ENCODE peak calls at places on chromosomes 3 and 15, in nine cellular contexts. Q is tibial artery, B is adrenal gland, G is psoas muscle, Z is kidney, W is upper lobe of right lung, I is ovary, D is GM13976, C is Caco-2. X is an unnamed sample.

GRCh38 chr15:59116141-59116540 is 11.2 kb downstream of the CCNB2 start:
- DNase-seq in Q (no peak), B (no peak), G (no peak), Z (no peak), W (no peak), I (no peak), D (no peak), C (no peak), X (no peak)

GRCh38 chr3:9897408-9898372 is 5.0 kb upstream of the IL17RE start:
- DNase-seq in Q (no peak), B (peak), G (no peak), Z (no peak), W (no peak), I (no peak), D (no peak), C (peak), X (no peak)

GRCh38 chr15:57626713-57627440 is 35.2 kb downstream of the MYZAP start:
- DNase-seq in Q (no peak), B (no peak), G (peak), Z (no peak), W (no peak), I (no peak), D (no peak), C (no peak), X (no peak)

GRCh38 chr15:40843183-40843884 is 514 bp upstream of the SPINT1 start:
- DNase-seq in Q (no peak), B (no peak), G (no peak), Z (no peak), W (no peak), I (no peak), D (no peak), C (no peak), X (peak)

GRCh38 chr3:23159929-23160328 is 43.2 kb upstream of the UBE2E2 start:
- DNase-seq in Q (no peak), B (no peak), G (no peak), Z (no peak), W (no peak), I (no peak), D (no peak), C (no peak), X (no peak)

GRCh38 chr15:68312701-68313204 is 35.2 kb downstream of the FEM1B start:
- DNase-seq in Q (peak), B (peak), G (no peak), Z (peak), W (peak), I (peak), D (no peak), C (no peak), X (no peak)

GRCh38 chr3:194488007-194488742 is 1.4 kb upstream of the ATP13A3 start:
- DNase-seq in Q (no peak), B (no peak), G (no peak), Z (no peak), W (no peak), I (no peak), D (peak), C (peak), X (no peak)

GRCh38 chr3:184965639-184966430 is 153.9 kb downstream of the VPS8 start:
- DNase-seq in Q (no peak), B (no peak), G (no peak), Z (no peak), W (no peak), I (no peak), D (no peak), C (no peak), X (no peak)

GRCh38 chr15:42863572-42864239 is 56.9 kb downstream of the TTBK2 start:
- DNase-seq in Q (no peak), B (no peak), G (no peak), Z (no peak), W (no peak), I (no peak), D (no peak), C (no peak), X (no peak)

GRCh38 chr15:27059610-27060202 is 88.7 kb downstream of the GABRG3 start:
- DNase-seq in Q (no peak), B (peak), G (no peak), Z (no peak), W (no peak), I (no peak), D (peak), C (peak), X (no peak)

DNA sequence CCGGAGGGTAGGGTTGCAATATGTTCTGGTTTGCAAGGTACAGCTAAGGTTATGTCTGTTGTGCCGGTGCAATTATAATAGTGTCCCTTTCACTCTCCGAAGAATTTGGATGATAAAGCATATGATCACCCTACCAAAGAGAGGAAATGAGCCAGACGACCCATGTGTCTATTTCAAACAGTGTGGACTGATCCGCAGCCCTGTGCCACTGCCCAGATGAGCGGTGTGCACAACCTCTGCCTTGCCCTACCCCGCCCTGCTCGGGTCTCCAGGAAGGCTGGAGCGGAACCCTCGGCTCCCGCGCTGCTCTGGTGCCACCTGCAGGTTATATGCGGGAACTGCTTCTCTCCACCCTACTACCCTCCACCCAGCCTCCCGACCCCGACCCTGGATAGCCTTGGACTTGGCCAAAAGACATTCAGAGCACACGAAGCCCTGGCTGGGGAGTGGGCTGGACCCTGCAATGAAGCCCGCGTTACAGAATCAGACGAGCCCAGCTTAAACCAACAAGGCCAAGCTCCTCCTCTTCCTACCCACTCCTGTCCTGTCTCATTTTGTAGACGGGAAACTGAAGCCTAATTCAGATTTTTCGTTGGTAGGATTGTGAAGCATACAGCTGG is 68.4 kb upstream of the CHRNB4 start:
- DNase-seq in Q (no peak), B (peak), G (peak), Z (peak), W (peak), I (peak), D (peak), C (peak), X (no peak)
- TF ChIP-seq CTCF in Q (peak), B (peak), G (peak), Z (peak), W (peak), I (peak), D (peak), C (peak), X (peak)

GRCh38 chr3:52015431-52016256 is 19.9 kb upstream of the RPL29 start:
- DNase-seq in Q (no peak), B (no peak), G (no peak), Z (no peak), W (no peak), I (no peak), D (no peak), C (no peak), X (no peak)

GRCh38 chr3:52012699-52013098 is 17.0 kb upstream of the RPL29 start:
- DNase-seq in Q (no peak), B (no peak), G (peak), Z (no peak), W (peak), I (no peak), D (no peak), C (no peak), X (no peak)

GRCh38 chr3:52017467-52018065 is 21.9 kb upstream of the RPL29 start:
- DNase-seq in Q (no peak), B (peak), G (peak), Z (no peak), W (peak), I (no peak), D (no peak), C (no peak), X (no peak)

GRCh38 chr3:52014613-52015012 is 18.9 kb upstream of the RPL29 start:
- DNase-seq in Q (no peak), B (no peak), G (peak), Z (no peak), W (peak), I (no peak), D (no peak), C (no peak), X (no peak)

DNA sequence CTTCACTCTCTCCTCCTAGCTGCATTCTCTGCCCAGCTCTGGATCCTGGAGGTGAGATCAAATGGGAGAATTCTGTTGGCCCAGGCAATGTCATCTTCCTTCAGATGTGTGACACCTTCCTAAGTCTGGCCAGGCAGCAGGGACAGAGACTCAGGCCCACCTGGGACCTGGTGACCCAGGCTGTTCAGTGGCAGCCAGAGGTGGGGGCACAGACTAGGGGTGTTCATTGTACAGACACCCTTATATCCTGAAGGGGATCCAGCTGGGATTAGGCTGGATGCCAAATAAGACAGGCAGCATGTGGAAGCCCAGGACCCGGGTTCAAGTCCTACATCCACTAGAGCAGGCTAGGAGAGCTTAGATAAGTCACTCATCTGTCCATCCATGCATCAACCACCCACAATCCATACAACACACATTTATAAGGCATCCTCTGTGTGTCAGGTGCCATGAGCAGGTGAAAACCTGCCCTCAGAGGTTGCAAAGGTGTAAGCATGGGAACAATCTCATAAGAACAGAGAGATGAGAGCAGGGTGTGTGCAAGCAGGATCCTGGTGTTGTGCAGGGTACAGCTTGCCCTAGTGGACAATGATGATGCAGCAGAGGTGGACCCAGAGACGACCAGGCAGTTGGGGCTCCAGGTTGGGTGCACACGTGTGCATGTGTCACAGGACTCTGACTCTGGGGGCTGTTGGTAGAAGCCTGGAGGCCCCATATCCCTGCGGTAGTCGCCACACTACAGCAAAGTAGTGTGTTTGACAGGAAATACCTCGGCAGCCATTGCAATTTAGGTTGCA is 18.3 kb upstream of the RPL29 start:
- DNase-seq in Q (no peak), B (no peak), G (no peak), Z (no peak), W (peak), I (no peak), D (no peak), C (no peak), X (no peak)
- TF ChIP-seq CTCF in Q (no peak), B (no peak), G (no peak), Z (no peak), W (no peak), I (no peak), D (no peak), C (no peak), X (no peak)

GRCh38 chr3:55897573-55898224 is 410.6 kb upstream of the WNT5A start:
- DNase-seq in Q (no peak), B (no peak), G (no peak), Z (no peak), W (no peak), I (no peak), D (no peak), C (no peak), X (no peak)
- TF ChIP-seq CTCF in Q (no peak), B (no peak), G (no peak), Z (peak), W (peak), I (no peak), D (no peak), C (peak), X (peak)

GRCh38 chr3:48989126-48989795 is 780 bp upstream of the P4HTM start:
- DNase-seq in Q (no peak), B (peak), G (no peak), Z (no peak), W (no peak), I (no peak), D (peak), C (no peak), X (no peak)

GRCh38 chr3:48993834-48994233 is 3.8 kb downstream of the P4HTM start:
- DNase-seq in Q (no peak), B (no peak), G (no peak), Z (no peak), W (no peak), I (no peak), D (no peak), C (no peak), X (no peak)

GRCh38 chr3:48990636-48991421 is 788 bp downstream of the P4HTM start:
- DNase-seq in Q (no peak), B (no peak), G (no peak), Z (no peak), W (no peak), I (no peak), D (no peak), C (no peak), X (no peak)

GRCh38 chr3:48991851-48992545 is 2.0 kb downstream of the P4HTM start:
- DNase-seq in Q (no peak), B (no peak), G (no peak), Z (no peak), W (no peak), I (no peak), D (no peak), C (no peak), X (no peak)

DNA sequence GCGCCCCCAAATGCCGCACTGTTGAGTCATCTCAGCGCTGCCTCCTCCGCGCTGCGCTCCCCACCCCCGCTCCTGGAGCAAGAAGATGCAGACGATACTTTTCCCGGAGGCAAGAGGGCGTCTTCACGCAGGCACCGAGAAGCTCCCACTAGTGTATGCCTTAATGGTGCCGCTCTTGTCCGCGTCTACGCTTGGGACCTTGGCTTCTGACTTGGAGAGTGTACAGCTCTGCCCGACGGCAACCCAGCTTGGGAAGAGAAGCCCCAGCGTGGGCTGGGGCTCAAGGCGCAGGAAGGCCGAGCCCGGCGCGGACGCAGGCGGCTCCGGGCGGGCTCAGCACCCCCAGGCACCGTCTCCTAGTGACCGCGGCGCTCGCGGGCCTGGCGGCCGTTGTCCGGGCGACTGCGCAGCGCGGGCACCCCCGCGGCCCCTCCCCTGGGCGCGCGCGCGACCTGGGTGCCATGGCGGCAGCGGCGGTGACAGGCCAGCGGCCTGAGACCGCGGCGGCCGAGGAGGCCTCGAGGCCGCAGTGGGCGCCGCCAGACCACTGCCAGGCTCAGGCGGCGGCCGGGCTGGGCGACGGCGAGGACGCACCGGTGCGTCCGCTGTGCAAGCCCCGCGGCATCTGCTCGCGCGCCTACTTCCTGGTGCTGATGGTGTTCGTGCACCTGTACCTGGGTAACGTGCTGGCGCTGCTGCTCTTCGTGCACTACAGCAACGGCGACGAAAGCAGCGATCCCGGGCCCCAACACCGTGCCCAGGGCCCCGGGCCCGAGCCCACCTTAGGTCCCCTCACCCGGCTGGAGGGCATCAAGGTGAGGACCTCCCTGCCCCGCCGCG is at the start of gene P4HTM:
- DNase-seq in Q (peak), B (peak), G (peak), Z (peak), W (peak), I (peak), D (peak), C (peak), X (no peak)
- TF ChIP-seq CTCF in Q (peak), B (peak), G (peak), Z (peak), W (peak), I (peak), D (peak), C (no peak), X (peak)

GRCh38 chr15:73682597-73683090 is 1.5 kb upstream of the CD276 start:
- DNase-seq in Q (no peak), B (peak), G (no peak), Z (no peak), W (no peak), I (no peak), D (no peak), C (no peak), X (no peak)

GRCh38 chr15:73683257-73683623 is 943 bp upstream of the CD276 start:
- DNase-seq in Q (no peak), B (no peak), G (no peak), Z (no peak), W (no peak), I (no peak), D (no peak), C (no peak), X (no peak)

GRCh38 chr15:73685561-73685960 is 1.4 kb downstream of the CD276 start:
- DNase-seq in Q (peak), B (no peak), G (no peak), Z (no peak), W (no peak), I (no peak), D (no peak), C (no peak), X (no peak)

GRCh38 chr15:73681856-73682596 is 2.2 kb upstream of the CD276 start:
- DNase-seq in Q (no peak), B (no peak), G (no peak), Z (no peak), W (no peak), I (no peak), D (no peak), C (no peak), X (no peak)

GRCh38 chr15:73683624-73684536 is at the start of gene CD276:
- DNase-seq in Q (peak), B (peak), G (peak), Z (peak), W (peak), I (peak), D (peak), C (peak), X (peak)
- TF ChIP-seq CTCF in Q (peak), B (peak), G (no peak), Z (peak), W (peak), I (no peak), D (peak), C (peak), X (peak)

GRCh38 chr3:105767776-105768175 is 101.0 kb downstream of the CBLB start:
- DNase-seq in Q (no peak), B (no peak), G (no peak), Z (no peak), W (no peak), I (no peak), D (no peak), C (no peak), X (no peak)
- TF ChIP-seq CTCF in Q (no peak), B (no peak), G (no peak), Z (no peak), W (no peak), I (no peak), D (no peak), C (no peak), X (no peak)

DNA sequence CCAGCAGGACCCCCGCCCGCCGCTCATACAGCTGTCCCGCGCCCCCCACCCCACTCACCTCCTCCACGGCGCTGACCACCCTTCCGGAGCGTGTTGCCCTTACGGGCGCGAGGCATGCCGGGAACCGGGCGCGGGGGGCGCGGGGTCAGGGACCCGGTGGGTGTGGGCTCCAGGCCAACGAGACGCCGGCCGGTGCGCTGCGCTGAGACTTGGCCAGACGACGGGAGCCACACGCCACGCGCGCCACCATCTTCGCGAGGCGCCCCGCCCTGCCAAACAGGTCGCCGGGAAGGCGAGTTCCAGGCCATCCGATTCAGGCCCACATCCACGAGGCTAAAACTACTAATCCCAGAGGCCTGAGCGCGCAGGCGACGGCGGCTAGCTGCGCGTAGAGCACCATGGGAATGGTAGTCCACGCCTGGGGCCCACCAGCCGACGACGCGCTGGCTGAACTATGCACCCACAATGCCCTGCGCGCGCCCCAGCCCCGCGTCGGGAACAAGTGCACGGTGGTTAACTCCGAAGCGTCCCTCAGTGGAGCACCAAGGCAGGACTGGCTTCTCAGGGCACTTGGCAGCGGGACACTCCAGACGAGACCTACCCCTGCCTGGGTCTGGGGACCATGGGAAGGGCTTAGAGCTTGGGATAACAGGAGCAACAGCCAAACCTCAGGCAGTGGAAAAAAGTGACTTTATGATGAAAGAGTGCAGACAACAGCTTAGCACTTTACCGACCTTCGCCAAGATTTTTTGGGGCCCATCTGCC is at the start of gene IFRD2:
- DNase-seq in Q (peak), B (peak), G (peak), Z (peak), W (peak), I (peak), D (peak), C (peak), X (peak)
- TF ChIP-seq CTCF in Q (no peak), B (no peak), G (no peak), Z (no peak), W (no peak), I (no peak), D (no peak), C (no peak), X (peak)

GRCh38 chr3:126663750-126664149 is 8.8 kb upstream of the TXNRD3 start:
- DNase-seq in Q (no peak), B (no peak), G (no peak), Z (no peak), W (no peak), I (no peak), D (no peak), C (no peak), X (no peak)

GRCh38 chr3:126661965-126662364 is 7.0 kb upstream of the TXNRD3 start:
- DNase-seq in Q (no peak), B (no peak), G (no peak), Z (no peak), W (no peak), I (no peak), D (no peak), C (no peak), X (no peak)

GRCh38 chr3:126663257-126663656 is 8.3 kb upstream of the TXNRD3 start:
- DNase-seq in Q (no peak), B (no peak), G (no peak), Z (no peak), W (no peak), I (no peak), D (no peak), C (no peak), X (no peak)

GRCh38 chr3:126659915-126660886 is 5.3 kb upstream of the TXNRD3 start:
- DNase-seq in Q (no peak), B (peak), G (no peak), Z (no peak), W (no peak), I (no peak), D (no peak), C (no peak), X (no peak)

DNA sequence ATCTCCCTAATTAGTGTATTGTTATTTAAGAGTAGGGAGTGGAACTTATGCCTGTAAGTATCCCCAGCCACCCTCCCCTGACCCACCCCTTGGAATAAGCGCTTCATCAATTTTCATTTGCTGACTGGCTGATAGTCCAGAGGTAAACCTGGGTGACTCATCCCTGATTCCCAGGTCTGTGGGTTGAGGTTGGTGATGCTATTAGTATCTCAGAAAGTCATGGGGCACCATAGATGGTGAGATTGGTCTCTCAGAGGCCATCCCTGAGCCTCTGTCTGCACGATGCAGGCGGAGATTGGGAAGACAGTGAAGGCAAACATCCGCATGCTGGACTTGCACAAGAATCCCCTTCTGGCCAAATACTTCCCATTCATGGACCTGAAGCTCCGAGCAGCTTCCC is 6.6 kb upstream of the TXNRD3 start:
- DNase-seq in Q (no peak), B (no peak), G (no peak), Z (no peak), W (no peak), I (no peak), D (no peak), C (no peak), X (no peak)
- TF ChIP-seq CTCF in Q (no peak), B (no peak), G (no peak), Z (no peak), W (no peak), I (no peak), D (no peak), C (no peak), X (no peak)

X was measured in chondrocyte.